ENCODE peak calls at places on chromosomes 7 and 10, in six cellular contexts. One of them, this sample, is unnamed.

GRCh38 chr7:92550194-92550593 is 21.6 kb downstream of the RBM48 start:
- DNase-seq in mucosa of descending colon: no peak
- DNase-seq in RWPE1: no peak
- DNase-seq in neural crest cell: no peak
- DNase-seq in CD4-positive, alpha-beta T cell: no peak
- DNase-seq in GM12865: no peak
- DNase-seq in this sample: no peak

GRCh38 chr10:59648711-59649201 is 60.9 kb downstream of the SLC16A9 start:
- DNase-seq in mucosa of descending colon: no peak
- DNase-seq in RWPE1: no peak
- DNase-seq in neural crest cell: no peak
- DNase-seq in CD4-positive, alpha-beta T cell: no peak
- DNase-seq in GM12865: no peak
- DNase-seq in this sample: no peak

GRCh38 chr10:62632071-62632809 is 172.3 kb upstream of the ADO start:
- DNase-seq in mucosa of descending colon: no peak
- DNase-seq in RWPE1: no peak
- DNase-seq in neural crest cell: no peak
- DNase-seq in CD4-positive, alpha-beta T cell: peak; percentile 61
- DNase-seq in GM12865: peak; percentile 88
- DNase-seq in this sample: peak; percentile 72

GRCh38 chr10:33749042-33749441 is 414.6 kb upstream of the NRP1 start:
- DNase-seq in mucosa of descending colon: no peak
- DNase-seq in RWPE1: no peak
- DNase-seq in neural crest cell: no peak
- DNase-seq in CD4-positive, alpha-beta T cell: no peak
- DNase-seq in GM12865: no peak
- DNase-seq in this sample: no peak

GRCh38 chr10:13949844-13950542 is 363.2 kb downstream of the PRPF18 start:
- DNase-seq in mucosa of descending colon: no peak
- DNase-seq in RWPE1: no peak
- DNase-seq in neural crest cell: no peak
- DNase-seq in CD4-positive, alpha-beta T cell: no peak
- DNase-seq in GM12865: no peak
- DNase-seq in this sample: no peak

GRCh38 chr7:95546647-95547046 is 49.7 kb downstream of the PDK4 start:
- DNase-seq in mucosa of descending colon: no peak
- DNase-seq in RWPE1: no peak
- DNase-seq in neural crest cell: no peak
- DNase-seq in CD4-positive, alpha-beta T cell: no peak
- DNase-seq in GM12865: no peak
- DNase-seq in this sample: no peak

GRCh38 chr10:125816548-125816947 is 6.5 kb downstream of the UROS start:
- DNase-seq in mucosa of descending colon: no peak
- DNase-seq in RWPE1: no peak
- DNase-seq in neural crest cell: no peak
- DNase-seq in CD4-positive, alpha-beta T cell: no peak
- DNase-seq in GM12865: no peak
- DNase-seq in this sample: no peak

GRCh38 chr10:61744469-61744868 is 81.7 kb downstream of the CABCOCO1 start:
- DNase-seq in mucosa of descending colon: no peak
- DNase-seq in RWPE1: no peak
- DNase-seq in neural crest cell: no peak
- DNase-seq in CD4-positive, alpha-beta T cell: no peak
- DNase-seq in GM12865: peak; percentile 41
- DNase-seq in this sample: no peak

GRCh38 chr7:15603124-15603523 is 41.3 kb upstream of the AGMO start:
- DNase-seq in mucosa of descending colon: no peak
- DNase-seq in RWPE1: no peak
- DNase-seq in neural crest cell: no peak
- DNase-seq in CD4-positive, alpha-beta T cell: no peak
- DNase-seq in GM12865: no peak
- DNase-seq in this sample: no peak

GRCh38 chr10:110498982-110499795 is 1.5 kb downstream of the DUSP5 start:
- DNase-seq in mucosa of descending colon: peak; percentile 43
- DNase-seq in RWPE1: peak; percentile 66
- DNase-seq in neural crest cell: no peak
- DNase-seq in CD4-positive, alpha-beta T cell: peak; percentile 30
- DNase-seq in GM12865: peak; percentile 82
- DNase-seq in this sample: peak; percentile 48

GRCh38 chr10:2214035-2214434 is 476.7 kb upstream of the ADARB2 start:
- DNase-seq in mucosa of descending colon: no peak
- DNase-seq in RWPE1: peak; percentile 92
- DNase-seq in neural crest cell: no peak
- DNase-seq in CD4-positive, alpha-beta T cell: no peak
- DNase-seq in GM12865: no peak
- DNase-seq in this sample: no peak

GRCh38 chr7:68875857-68876256 is 722.4 kb upstream of the AUTS2 start:
- DNase-seq in mucosa of descending colon: no peak
- DNase-seq in RWPE1: no peak
- DNase-seq in neural crest cell: no peak
- DNase-seq in CD4-positive, alpha-beta T cell: no peak
- DNase-seq in GM12865: no peak
- DNase-seq in this sample: no peak

GRCh38 chr10:22605168-22605567 is 109.2 kb downstream of the PIP4K2A start:
- DNase-seq in mucosa of descending colon: no peak
- DNase-seq in RWPE1: peak; percentile 42
- DNase-seq in neural crest cell: no peak
- DNase-seq in CD4-positive, alpha-beta T cell: no peak
- DNase-seq in GM12865: peak; percentile 64
- DNase-seq in this sample: peak; percentile 41

GRCh38 chr7:44045226-44046014 is 918 bp downstream of the DBNL start:
- DNase-seq in mucosa of descending colon: no peak
- DNase-seq in RWPE1: peak; percentile 36
- DNase-seq in neural crest cell: no peak
- DNase-seq in CD4-positive, alpha-beta T cell: no peak
- DNase-seq in GM12865: no peak
- DNase-seq in this sample: no peak

GRCh38 chr10:598415-599170 is 90.9 kb downstream of the DIP2C start:
- DNase-seq in mucosa of descending colon: no peak
- DNase-seq in RWPE1: no peak
- DNase-seq in neural crest cell: no peak
- DNase-seq in CD4-positive, alpha-beta T cell: no peak
- DNase-seq in GM12865: no peak
- DNase-seq in this sample: no peak

GRCh38 chr7:26460326-26460725 is 168.7 kb downstream of the SNX10 start:
- DNase-seq in mucosa of descending colon: no peak
- DNase-seq in RWPE1: no peak
- DNase-seq in neural crest cell: no peak
- DNase-seq in CD4-positive, alpha-beta T cell: no peak
- DNase-seq in GM12865: no peak
- DNase-seq in this sample: no peak

GRCh38 chr7:84363741-84364140 is 169.2 kb upstream of the SEMA3A start:
- DNase-seq in mucosa of descending colon: no peak
- DNase-seq in RWPE1: no peak
- DNase-seq in neural crest cell: no peak
- DNase-seq in CD4-positive, alpha-beta T cell: no peak
- DNase-seq in GM12865: no peak
- DNase-seq in this sample: no peak

GRCh38 chr7:70693690-70694356 is 438.1 kb upstream of the GALNT17 start:
- DNase-seq in mucosa of descending colon: peak; percentile 90
- DNase-seq in RWPE1: peak; percentile 31
- DNase-seq in neural crest cell: peak; percentile 63
- DNase-seq in CD4-positive, alpha-beta T cell: peak; percentile 46
- DNase-seq in GM12865: peak; percentile 86
- DNase-seq in this sample: peak; percentile 75

GRCh38 chr10:27537812-27538211 is 33.7 kb downstream of the RAB18 start:
- DNase-seq in mucosa of descending colon: no peak
- DNase-seq in RWPE1: no peak
- DNase-seq in neural crest cell: no peak
- DNase-seq in CD4-positive, alpha-beta T cell: no peak
- DNase-seq in GM12865: no peak
- DNase-seq in this sample: no peak

GRCh38 chr7:155260498-155260872 is 37.2 kb upstream of the INSIG1 start:
- DNase-seq in mucosa of descending colon: no peak
- DNase-seq in RWPE1: no peak
- DNase-seq in neural crest cell: no peak
- DNase-seq in CD4-positive, alpha-beta T cell: no peak
- DNase-seq in GM12865: no peak
- DNase-seq in this sample: no peak

GRCh38 chr7:157022681-157023588 is 12.5 kb upstream of the MNX1 start:
- DNase-seq in mucosa of descending colon: peak; percentile 62
- DNase-seq in RWPE1: no peak
- DNase-seq in neural crest cell: no peak
- DNase-seq in CD4-positive, alpha-beta T cell: no peak
- DNase-seq in GM12865: no peak
- DNase-seq in this sample: no peak

GRCh38 chr7:114921636-114922150 is at the start of gene MDFIC:
- DNase-seq in mucosa of descending colon: peak; percentile 47
- DNase-seq in RWPE1: no peak
- DNase-seq in neural crest cell: no peak
- DNase-seq in CD4-positive, alpha-beta T cell: no peak
- DNase-seq in GM12865: peak; percentile 81
- DNase-seq in this sample: no peak

GRCh38 chr7:32462966-32463365 is 27.2 kb downstream of the LSM5 start:
- DNase-seq in mucosa of descending colon: no peak
- DNase-seq in RWPE1: peak; percentile 30
- DNase-seq in neural crest cell: no peak
- DNase-seq in CD4-positive, alpha-beta T cell: no peak
- DNase-seq in GM12865: no peak
- DNase-seq in this sample: no peak

GRCh38 chr10:73819513-73820093 is 8.2 kb upstream of the NDST2 start:
- DNase-seq in mucosa of descending colon: peak; percentile 90
- DNase-seq in RWPE1: peak; percentile 72
- DNase-seq in neural crest cell: no peak
- DNase-seq in CD4-positive, alpha-beta T cell: no peak
- DNase-seq in GM12865: no peak
- DNase-seq in this sample: no peak

GRCh38 chr7:137923380-137923779 is 76.6 kb upstream of the DGKI start:
- DNase-seq in mucosa of descending colon: no peak
- DNase-seq in RWPE1: no peak
- DNase-seq in neural crest cell: no peak
- DNase-seq in CD4-positive, alpha-beta T cell: no peak
- DNase-seq in GM12865: peak; percentile 15
- DNase-seq in this sample: no peak

GRCh38 chr10:48542471-48543210 is 62.2 kb downstream of the ARHGAP22 start:
- DNase-seq in mucosa of descending colon: no peak
- DNase-seq in RWPE1: no peak
- DNase-seq in neural crest cell: no peak
- DNase-seq in CD4-positive, alpha-beta T cell: no peak
- DNase-seq in GM12865: no peak
- DNase-seq in this sample: no peak

GRCh38 chr10:32980558-32981468 is 22.8 kb upstream of the ITGB1 start:
- DNase-seq in mucosa of descending colon: peak; percentile 92
- DNase-seq in RWPE1: peak; percentile 88
- DNase-seq in neural crest cell: peak; percentile 51
- DNase-seq in CD4-positive, alpha-beta T cell: peak; percentile 84
- DNase-seq in GM12865: peak; percentile 86
- DNase-seq in this sample: peak; percentile 66

GRCh38 chr10:2122431-2123124 is 385.3 kb upstream of the ADARB2 start:
- DNase-seq in mucosa of descending colon: no peak
- DNase-seq in RWPE1: peak; percentile 45
- DNase-seq in neural crest cell: no peak
- DNase-seq in CD4-positive, alpha-beta T cell: no peak
- DNase-seq in GM12865: no peak
- DNase-seq in this sample: no peak

GRCh38 chr10:7886056-7886455 is 67.8 kb downstream of the TAF3 start:
- DNase-seq in mucosa of descending colon: no peak
- DNase-seq in RWPE1: no peak
- DNase-seq in neural crest cell: no peak
- DNase-seq in CD4-positive, alpha-beta T cell: no peak
- DNase-seq in GM12865: no peak
- DNase-seq in this sample: no peak

GRCh38 chr7:142805350-142806020 is 34.7 kb downstream of the PRSS2 start:
- DNase-seq in mucosa of descending colon: no peak
- DNase-seq in RWPE1: no peak
- DNase-seq in neural crest cell: no peak
- DNase-seq in CD4-positive, alpha-beta T cell: no peak
- DNase-seq in GM12865: no peak
- DNase-seq in this sample: no peak

GRCh38 chr10:3104251-3104918 is 37.0 kb downstream of the PFKP start:
- DNase-seq in mucosa of descending colon: no peak
- DNase-seq in RWPE1: no peak
- DNase-seq in neural crest cell: no peak
- DNase-seq in CD4-positive, alpha-beta T cell: no peak
- DNase-seq in GM12865: no peak
- DNase-seq in this sample: no peak

GRCh38 chr10:43436291-43437140 is at the start of gene ZNF487:
- DNase-seq in mucosa of descending colon: peak; percentile 96
- DNase-seq in RWPE1: peak; percentile 82
- DNase-seq in neural crest cell: peak; percentile 78
- DNase-seq in CD4-positive, alpha-beta T cell: peak; percentile 83
- DNase-seq in GM12865: peak; percentile 92
- DNase-seq in this sample: peak; percentile 95
- TF ChIP-seq CTCF in mucosa of descending colon: no peak
- TF ChIP-seq CTCF in RWPE1: no peak
- TF ChIP-seq CTCF in neural crest cell: no peak
- TF ChIP-seq CTCF in CD4-positive, alpha-beta T cell: no peak
- TF ChIP-seq CTCF in GM12865: no peak
- TF ChIP-seq CTCF in this sample: peak; percentile 36

DNA sequence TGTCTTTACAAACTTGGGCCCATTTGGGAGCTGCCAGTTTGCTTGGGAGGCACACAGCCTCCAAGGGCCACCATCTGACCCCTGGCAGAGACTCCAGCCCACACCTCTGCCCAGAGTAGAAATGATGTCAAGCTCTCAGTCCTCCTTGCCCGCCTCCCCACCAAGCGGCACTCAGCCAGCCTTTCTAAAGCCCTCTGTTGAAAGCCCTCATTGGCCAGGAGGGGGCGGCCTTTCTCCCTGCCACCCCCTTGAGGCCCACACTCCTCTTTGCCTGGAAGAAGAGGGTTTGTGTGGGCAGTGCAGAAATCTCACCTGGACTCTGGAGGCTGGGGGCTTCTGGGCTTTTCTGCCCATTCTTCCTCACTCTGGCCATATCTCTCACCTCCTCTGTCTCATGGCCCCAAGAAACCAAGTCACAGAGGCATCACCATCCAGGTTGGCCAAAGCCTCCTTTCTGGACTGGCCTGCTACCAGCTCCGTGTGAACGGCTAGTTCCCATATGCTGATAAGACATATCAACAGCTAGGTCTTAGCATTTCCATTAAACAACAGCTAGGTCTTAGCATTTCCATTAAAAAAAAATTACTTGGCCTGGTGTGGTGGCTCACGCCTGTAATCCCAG is 36.1 kb downstream of the UBTD1 start:
- DNase-seq in mucosa of descending colon: no peak
- DNase-seq in RWPE1: no peak
- DNase-seq in neural crest cell: no peak
- DNase-seq in CD4-positive, alpha-beta T cell: no peak
- DNase-seq in GM12865: peak; percentile 64
- DNase-seq in this sample: peak; percentile 77
- TF ChIP-seq CTCF in mucosa of descending colon: no peak
- TF ChIP-seq CTCF in RWPE1: no peak
- TF ChIP-seq CTCF in neural crest cell: peak; percentile 51
- TF ChIP-seq CTCF in CD4-positive, alpha-beta T cell: no peak
- TF ChIP-seq CTCF in GM12865: peak; percentile 78
- TF ChIP-seq CTCF in this sample: peak; percentile 70

GRCh38 chr7:131488361-131488760 is 68.1 kb downstream of the PODXL start:
- DNase-seq in mucosa of descending colon: no peak
- DNase-seq in RWPE1: no peak
- DNase-seq in neural crest cell: no peak
- DNase-seq in CD4-positive, alpha-beta T cell: no peak
- DNase-seq in GM12865: no peak
- DNase-seq in this sample: no peak
- TF ChIP-seq CTCF in mucosa of descending colon: no peak
- TF ChIP-seq CTCF in RWPE1: no peak
- TF ChIP-seq CTCF in neural crest cell: peak; percentile 46
- TF ChIP-seq CTCF in CD4-positive, alpha-beta T cell: peak; percentile 20
- TF ChIP-seq CTCF in GM12865: no peak
- TF ChIP-seq CTCF in this sample: no peak

GRCh38 chr7:31440511-31440910 is 73.4 kb upstream of the ITPRID1 start:
- DNase-seq in mucosa of descending colon: no peak
- DNase-seq in RWPE1: no peak
- DNase-seq in neural crest cell: no peak
- DNase-seq in CD4-positive, alpha-beta T cell: no peak
- DNase-seq in GM12865: no peak
- DNase-seq in this sample: no peak
- TF ChIP-seq CTCF in mucosa of descending colon: no peak
- TF ChIP-seq CTCF in RWPE1: no peak
- TF ChIP-seq CTCF in neural crest cell: no peak
- TF ChIP-seq CTCF in CD4-positive, alpha-beta T cell: no peak
- TF ChIP-seq CTCF in GM12865: no peak
- TF ChIP-seq CTCF in this sample: no peak

This sample was measured in GM10248.